ENCODE peak calls at places on chromosomes 2 and 18, in five cellular contexts. Q, D, L, S and R are unnamed samples.

GRCh38 chr2:172196768-172197322 is 94.1 kb upstream of the DLX2 start:
- DNase-seq in Q (peak; percentile 88), D (peak; percentile 51), L (peak; percentile 30), S (peak; percentile 18), R (no peak)

GRCh38 chr2:187299122-187299906 is 148.7 kb downstream of the CALCRL start:
- DNase-seq in Q (no peak), D (no peak), L (no peak), S (no peak), R (no peak)

GRCh38 chr2:96505231-96505889 is at the start of gene NEURL3:
- DNase-seq in Q (peak; percentile 83), D (no peak), L (no peak), S (peak; percentile 72), R (no peak)

GRCh38 chr2:239318091-239318725 is 82.6 kb downstream of the HDAC4 start:
- DNase-seq in Q (no peak), D (no peak), L (no peak), S (no peak), R (no peak)

GRCh38 chr2:108023776-108024175 is 37.5 kb downstream of the SLC5A7 start:
- DNase-seq in Q (no peak), D (no peak), L (no peak), S (no peak), R (no peak)

GRCh38 chr2:63790913-63791312 is 50.8 kb upstream of the UGP2 start:
- DNase-seq in Q (peak; percentile 77), D (no peak), L (peak; percentile 21), S (no peak), R (no peak)

GRCh38 chr2:215601990-215602721 is 166.3 kb upstream of the FN1 start:
- DNase-seq in Q (peak; percentile 58), D (no peak), L (no peak), S (no peak), R (no peak)

GRCh38 chr2:120523766-120524165 is 177.8 kb downstream of the INHBB start:
- DNase-seq in Q (no peak), D (no peak), L (no peak), S (no peak), R (no peak)

GRCh38 chr2:231483398-231484329 is 19.4 kb upstream of the NCL start:
- DNase-seq in Q (no peak), D (peak; percentile 52), L (no peak), S (no peak), R (no peak)

GRCh38 chr2:203783496-203784203 is 77.2 kb downstream of the CD28 start:
- DNase-seq in Q (peak; percentile 71), D (no peak), L (no peak), S (no peak), R (no peak)

GRCh38 chr18:23835506-23835905 is 146.3 kb downstream of the LAMA3 start:
- DNase-seq in Q (no peak), D (no peak), L (no peak), S (no peak), R (no peak)

GRCh38 chr18:58772161-58772560 is 92.5 kb upstream of the ZNF532 start:
- DNase-seq in Q (no peak), D (no peak), L (no peak), S (no peak), R (no peak)

GRCh38 chr2:134623796-134624195 is 95.0 kb downstream of the TMEM163 start:
- DNase-seq in Q (no peak), D (no peak), L (no peak), S (no peak), R (no peak)

GRCh38 chr2:169670215-169670651 is 24.0 kb downstream of the CFAP210 start:
- DNase-seq in Q (peak; percentile 22), D (no peak), L (no peak), S (no peak), R (no peak)

GRCh38 chr2:202018950-202019349 is 14.7 kb upstream of the FZD7 start:
- DNase-seq in Q (no peak), D (no peak), L (no peak), S (no peak), R (no peak)

GRCh38 chr2:12318427-12319057 is 398.2 kb upstream of the TRIB2 start:
- DNase-seq in Q (peak; percentile 98), D (no peak), L (peak; percentile 63), S (no peak), R (no peak)

GRCh38 chr2:11203480-11203879 is 48.2 kb downstream of the SLC66A3 start:
- DNase-seq in Q (peak; percentile 88), D (no peak), L (no peak), S (no peak), R (no peak)

GRCh38 chr2:240277073-240277806 is 136.8 kb upstream of the OTOS start:
- DNase-seq in Q (peak; percentile 30), D (no peak), L (no peak), S (peak; percentile 71), R (no peak)

GRCh38 chr2:94985636-94986035 is 39.9 kb upstream of the MAL start:
- DNase-seq in Q (no peak), D (no peak), L (no peak), S (no peak), R (no peak)

GRCh38 chr2:10079192-10079930 is 850 bp downstream of the CYS1 start:
- DNase-seq in Q (peak; percentile 67), D (no peak), L (peak; percentile 30), S (peak; percentile 51), R (peak; percentile 21)

GRCh38 chr2:230412846-230413245 is 3.2 kb upstream of the SP100 start:
- DNase-seq in Q (no peak), D (no peak), L (no peak), S (no peak), R (no peak)

GRCh38 chr2:237432484-237433092 is 18.6 kb upstream of the COL6A3 start:
- DNase-seq in Q (peak; percentile 98), D (peak; percentile 68), L (peak; percentile 94), S (peak; percentile 45), R (no peak)

GRCh38 chr2:32947484-32948143 is 861 bp downstream of the LTBP1 start:
- DNase-seq in Q (peak; percentile 56), D (peak; percentile 12), L (peak; percentile 47), S (peak; percentile 52), R (peak; percentile 32)

GRCh38 chr18:70321616-70322015 is 32.8 kb downstream of the SOCS6 start:
- DNase-seq in Q (no peak), D (no peak), L (no peak), S (no peak), R (no peak)

GRCh38 chr2:82789886-82790276 is 1669.2 kb downstream of the SUCLG1 start:
- DNase-seq in Q (no peak), D (no peak), L (no peak), S (no peak), R (no peak)

GRCh38 chr2:101267671-101268656 is 15.3 kb downstream of the CNOT11 start:
- DNase-seq in Q (no peak), D (no peak), L (no peak), S (no peak), R (no peak)

GRCh38 chr2:168652997-168653906 is 149.2 kb upstream of the NOSTRIN start:
- DNase-seq in Q (no peak), D (no peak), L (no peak), S (no peak), R (no peak)

GRCh38 chr2:16475581-16475980 is 190.1 kb downstream of the CYRIA start:
- DNase-seq in Q (no peak), D (no peak), L (no peak), S (no peak), R (no peak)

GRCh38 chr2:127217470-127218325 is 2.4 kb downstream of the CYP27C1 start:
- DNase-seq in Q (peak; percentile 94), D (no peak), L (peak; percentile 80), S (no peak), R (no peak)

GRCh38 chr2:130353291-130354134 is 2.3 kb upstream of the PTPN18 start:
- DNase-seq in Q (no peak), D (no peak), L (no peak), S (peak; percentile 42), R (no peak)

GRCh38 chr2:60633615-60634014 is 80.2 kb upstream of the BCL11A start:
- DNase-seq in Q (no peak), D (no peak), L (no peak), S (no peak), R (peak; percentile 91)

GRCh38 chr2:230326453-230327417 is at the start of gene SP140L:
- DNase-seq in Q (peak; percentile 87), D (peak; percentile 82), L (peak; percentile 42), S (peak; percentile 67), R (no peak)

GRCh38 chr2:68971591-68972231 is 2.7 kb upstream of the GKN1 start:
- DNase-seq in Q (peak; percentile 97), D (no peak), L (peak; percentile 85), S (peak; percentile 5), R (no peak)

GRCh38 chr2:227870710-227871374 is 589 bp upstream of the DAW1 start:
- DNase-seq in Q (peak; percentile 83), D (no peak), L (no peak), S (no peak), R (no peak)

GRCh38 chr2:184611221-184612085 is 13.1 kb downstream of the ZNF804A start:
- DNase-seq in Q (peak; percentile 8), D (no peak), L (no peak), S (no peak), R (no peak)

GRCh38 chr2:216015722-216016464 is 2.5 kb upstream of the MREG start:
- DNase-seq in Q (no peak), D (peak; percentile 40), L (no peak), S (no peak), R (peak; percentile 14)

GRCh38 chr2:100818606-100819364 is 1.2 kb upstream of the NPAS2 start:
- DNase-seq in Q (peak; percentile 62), D (peak; percentile 31), L (peak; percentile 28), S (peak; percentile 86), R (no peak)